ENCODE peak calls at places on chromosomes 5 and 9, in four cellular contexts. One of them, this sample, is unnamed.

GRCh38 chr9:93346240-93347112 is 105.0 kb upstream of the FAM120A start:
- DNase-seq in CD4-positive, CD25-positive, alpha-beta regulatory T cell: no peak
- DNase-seq in RWPE2: no peak
- DNase-seq in A673: no peak
- DNase-seq in this sample: no peak

GRCh38 chr5:112238473-112238872 is 180.6 kb downstream of the EPB41L4A start:
- DNase-seq in A673: no peak
- DNase-seq in CD4-positive, CD25-positive, alpha-beta regulatory T cell: no peak
- DNase-seq in RWPE2: no peak
- DNase-seq in this sample: no peak

GRCh38 chr5:138241688-138242547 is 28.8 kb upstream of the CDC23 start:
- DNase-seq in CD4-positive, CD25-positive, alpha-beta regulatory T cell: peak; percentile 13
- DNase-seq in A673: no peak
- DNase-seq in RWPE2: no peak
- DNase-seq in this sample: peak; percentile 83

GRCh38 chr9:35871514-35871913 is 1.3 kb upstream of the OR13J1 start:
- DNase-seq in RWPE2: no peak
- DNase-seq in A673: no peak
- DNase-seq in CD4-positive, CD25-positive, alpha-beta regulatory T cell: no peak
- DNase-seq in this sample: no peak

GRCh38 chr9:13139641-13140171 is 139.8 kb downstream of the MPDZ start:
- DNase-seq in RWPE2: no peak
- DNase-seq in CD4-positive, CD25-positive, alpha-beta regulatory T cell: no peak
- DNase-seq in A673: peak; percentile 79
- DNase-seq in this sample: no peak

GRCh38 chr9:134917431-134918373 is at the start of gene FCN1:
- DNase-seq in A673: peak; percentile 29
- DNase-seq in RWPE2: no peak
- DNase-seq in CD4-positive, CD25-positive, alpha-beta regulatory T cell: no peak
- DNase-seq in this sample: peak; percentile 75

GRCh38 chr5:6362846-6363245 is 15.5 kb downstream of the MED10 start:
- DNase-seq in A673: no peak
- DNase-seq in CD4-positive, CD25-positive, alpha-beta regulatory T cell: no peak
- DNase-seq in RWPE2: no peak
- DNase-seq in this sample: no peak

GRCh38 chr5:168916266-168916665 is 337.1 kb upstream of the PANK3 start:
- DNase-seq in CD4-positive, CD25-positive, alpha-beta regulatory T cell: no peak
- DNase-seq in A673: no peak
- DNase-seq in RWPE2: no peak
- DNase-seq in this sample: peak; percentile 83

GRCh38 chr5:90096415-90097081 is 313.0 kb downstream of the CETN3 start:
- DNase-seq in RWPE2: peak; percentile 93
- DNase-seq in A673: peak; percentile 66
- DNase-seq in CD4-positive, CD25-positive, alpha-beta regulatory T cell: no peak
- DNase-seq in this sample: no peak

GRCh38 chr5:176730815-176731475 is 79.4 kb upstream of the UNC5A start:
- DNase-seq in A673: no peak
- DNase-seq in CD4-positive, CD25-positive, alpha-beta regulatory T cell: no peak
- DNase-seq in RWPE2: peak; percentile 6
- DNase-seq in this sample: peak; percentile 35

GRCh38 chr5:55691265-55692105 is 20.6 kb downstream of the SLC38A9 start:
- DNase-seq in RWPE2: no peak
- DNase-seq in CD4-positive, CD25-positive, alpha-beta regulatory T cell: peak; percentile 47
- DNase-seq in A673: peak; percentile 77
- DNase-seq in this sample: no peak

GRCh38 chr5:59616413-59616812 is 277.1 kb downstream of the PDE4D start:
- DNase-seq in RWPE2: no peak
- DNase-seq in CD4-positive, CD25-positive, alpha-beta regulatory T cell: no peak
- DNase-seq in A673: no peak
- DNase-seq in this sample: no peak

GRCh38 chr5:100905259-100905914 is 2.3 kb upstream of the ST8SIA4 start:
- DNase-seq in A673: no peak
- DNase-seq in CD4-positive, CD25-positive, alpha-beta regulatory T cell: peak; percentile 16
- DNase-seq in RWPE2: no peak
- DNase-seq in this sample: no peak

GRCh38 chr9:68949271-68950000 is 64.5 kb downstream of the PRKACG start:
- DNase-seq in RWPE2: no peak
- DNase-seq in CD4-positive, CD25-positive, alpha-beta regulatory T cell: peak; percentile 22
- DNase-seq in A673: peak; percentile 44
- DNase-seq in this sample: no peak

GRCh38 chr5:51131266-51131665 is 252.0 kb upstream of the ISL1 start:
- DNase-seq in A673: no peak
- DNase-seq in RWPE2: no peak
- DNase-seq in CD4-positive, CD25-positive, alpha-beta regulatory T cell: no peak
- DNase-seq in this sample: no peak

GRCh38 chr9:979983-980382 is 3.5 kb downstream of the DMRT3 start:
- DNase-seq in CD4-positive, CD25-positive, alpha-beta regulatory T cell: no peak
- DNase-seq in A673: no peak
- DNase-seq in RWPE2: no peak
- DNase-seq in this sample: no peak

GRCh38 chr5:123626051-123626450 is 114.1 kb downstream of the CSNK1G3 start:
- DNase-seq in A673: no peak
- DNase-seq in RWPE2: no peak
- DNase-seq in CD4-positive, CD25-positive, alpha-beta regulatory T cell: no peak
- DNase-seq in this sample: no peak

GRCh38 chr5:123628860-123629544 is 117.0 kb downstream of the CSNK1G3 start:
- DNase-seq in CD4-positive, CD25-positive, alpha-beta regulatory T cell: no peak
- DNase-seq in A673: no peak
- DNase-seq in RWPE2: no peak
- DNase-seq in this sample: peak; percentile 61
- H3K9me3 ChIP-seq in CD4-positive, CD25-positive, alpha-beta regulatory T cell: peaks cover 14% of the 10 kb centered on the region
- H3K9me3 ChIP-seq in A673: peaks cover 11% of the 10 kb centered on the region
- H3K9me3 ChIP-seq in RWPE2: peaks cover 10% of the 10 kb centered on the region
- H3K9me3 ChIP-seq in this sample: peaks cover 6% of the 10 kb centered on the region

DNA sequence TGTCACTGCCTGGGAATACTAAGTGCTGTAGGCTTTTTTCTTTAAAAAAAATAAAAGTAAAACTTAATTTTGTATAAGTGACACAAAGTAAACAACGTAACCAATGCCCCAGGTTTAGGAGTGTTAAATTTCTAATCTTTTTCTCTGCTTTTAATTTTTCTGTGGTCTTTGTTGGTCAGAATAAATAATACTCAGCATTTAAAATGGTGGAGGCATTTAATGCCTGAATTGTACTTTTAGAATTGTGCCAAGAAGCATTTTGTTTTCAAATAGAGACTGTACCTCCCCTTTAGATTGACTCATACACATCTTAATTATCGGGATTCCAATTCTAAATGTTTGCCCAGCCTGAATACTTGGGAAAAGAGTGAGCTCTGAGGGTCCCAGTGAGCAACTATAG is 1.6 kb downstream of the DMXL1 start:
- DNase-seq in A673: no peak
- DNase-seq in CD4-positive, CD25-positive, alpha-beta regulatory T cell: no peak
- DNase-seq in RWPE2: no peak
- DNase-seq in this sample: no peak
- H3K4me3 ChIP-seq in A673: peak overlapping the region; percentile 97
- H3K4me3 ChIP-seq in CD4-positive, CD25-positive, alpha-beta regulatory T cell: peak overlapping the region; percentile 73
- H3K4me3 ChIP-seq in RWPE2: peak overlapping the region; percentile 75
- H3K4me3 ChIP-seq in this sample: peak overlapping the region; percentile 81

GRCh38 chr5:81093536-81094196 is 133.5 kb downstream of the RASGRF2 start:
- DNase-seq in A673: no peak
- DNase-seq in RWPE2: no peak
- DNase-seq in CD4-positive, CD25-positive, alpha-beta regulatory T cell: no peak
- DNase-seq in this sample: no peak
- H3K4me1 ChIP-seq in A673: peaks cover 3% of the 10 kb centered on the region
- H3K4me1 ChIP-seq in RWPE2: no peaks in the 10 kb centered on the region
- H3K4me1 ChIP-seq in CD4-positive, CD25-positive, alpha-beta regulatory T cell: no peaks in the 10 kb centered on the region
- H3K4me1 ChIP-seq in this sample: no peaks in the 10 kb centered on the region

GRCh38 chr5:179166886-179167841 is 107.0 kb downstream of the ZNF354C start:
- DNase-seq in RWPE2: peak; percentile 65
- DNase-seq in A673: peak; percentile 51
- DNase-seq in CD4-positive, CD25-positive, alpha-beta regulatory T cell: peak; percentile 51
- DNase-seq in this sample: peak; percentile 87
- H3K9me3 ChIP-seq in RWPE2: peaks cover 8% of the 10 kb centered on the region
- H3K9me3 ChIP-seq in A673: no peaks in the 10 kb centered on the region
- H3K9me3 ChIP-seq in CD4-positive, CD25-positive, alpha-beta regulatory T cell: no peaks in the 10 kb centered on the region
- H3K9me3 ChIP-seq in this sample: peaks cover 6% of the 10 kb centered on the region

GRCh38 chr5:56829137-56829536 is 13.8 kb downstream of the MAP3K1 start:
- DNase-seq in CD4-positive, CD25-positive, alpha-beta regulatory T cell: peak; percentile 48
- DNase-seq in A673: no peak
- DNase-seq in RWPE2: no peak
- DNase-seq in this sample: peak; percentile 67
- H3K4me3 ChIP-seq in CD4-positive, CD25-positive, alpha-beta regulatory T cell: peak overlapping the region; percentile 87
- H3K4me3 ChIP-seq in A673: no peak overlapping the region
- H3K4me3 ChIP-seq in RWPE2: no peak overlapping the region
- H3K4me3 ChIP-seq in this sample: no peak overlapping the region

GRCh38 chr9:136307215-136307750 is 3.4 kb upstream of the CCDC187 start:
- DNase-seq in A673: no peak
- DNase-seq in RWPE2: no peak
- DNase-seq in CD4-positive, CD25-positive, alpha-beta regulatory T cell: no peak
- DNase-seq in this sample: no peak
- H3K4me1 ChIP-seq in A673: peaks cover 16% of the 10 kb centered on the region
- H3K4me1 ChIP-seq in RWPE2: no peaks in the 10 kb centered on the region
- H3K4me1 ChIP-seq in CD4-positive, CD25-positive, alpha-beta regulatory T cell: peaks cover 15% of the 10 kb centered on the region
- H3K4me1 ChIP-seq in this sample: peaks cover 58% of the 10 kb centered on the region

GRCh38 chr5:1085391-1085790 is 26.5 kb downstream of the SLC12A7 start:
- DNase-seq in CD4-positive, CD25-positive, alpha-beta regulatory T cell: no peak
- DNase-seq in A673: no peak
- DNase-seq in RWPE2: no peak
- DNase-seq in this sample: no peak

GRCh38 chr5:1087428-1087827 is 24.4 kb downstream of the SLC12A7 start:
- DNase-seq in RWPE2: no peak
- DNase-seq in A673: no peak
- DNase-seq in CD4-positive, CD25-positive, alpha-beta regulatory T cell: no peak
- DNase-seq in this sample: no peak

GRCh38 chr5:1088031-1088430 is 23.8 kb downstream of the SLC12A7 start:
- DNase-seq in A673: no peak
- DNase-seq in RWPE2: no peak
- DNase-seq in CD4-positive, CD25-positive, alpha-beta regulatory T cell: no peak
- DNase-seq in this sample: no peak

GRCh38 chr5:1086137-1086536 is 25.7 kb downstream of the SLC12A7 start:
- DNase-seq in A673: no peak
- DNase-seq in CD4-positive, CD25-positive, alpha-beta regulatory T cell: no peak
- DNase-seq in RWPE2: no peak
- DNase-seq in this sample: no peak

DNA sequence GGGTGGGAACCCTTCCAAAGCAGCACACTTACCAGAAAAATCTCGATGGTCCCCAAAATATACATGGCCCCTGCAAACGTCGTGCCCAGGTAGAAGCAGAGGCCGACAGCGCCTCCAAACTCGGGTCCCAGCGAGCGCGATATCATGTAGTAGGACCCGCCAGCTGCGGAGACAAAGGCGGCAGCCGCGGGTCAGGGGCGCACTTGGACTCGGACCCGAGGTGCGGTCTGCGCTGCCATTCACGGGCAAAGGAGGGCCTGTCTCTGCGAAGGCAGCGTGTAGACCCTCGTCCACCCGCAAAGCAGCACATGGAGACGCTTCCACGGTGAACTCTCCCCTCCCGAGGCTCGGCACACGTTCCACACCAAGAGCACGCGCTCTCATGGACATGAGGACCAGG is 25.0 kb downstream of the SLC12A7 start:
- DNase-seq in A673: no peak
- DNase-seq in CD4-positive, CD25-positive, alpha-beta regulatory T cell: no peak
- DNase-seq in RWPE2: no peak
- DNase-seq in this sample: no peak
- H3K9me3 ChIP-seq in A673: no peaks in the 10 kb centered on the region
- H3K9me3 ChIP-seq in CD4-positive, CD25-positive, alpha-beta regulatory T cell: no peaks in the 10 kb centered on the region
- H3K9me3 ChIP-seq in RWPE2: no peaks in the 10 kb centered on the region
- H3K9me3 ChIP-seq in this sample: no peaks in the 10 kb centered on the region

DNA sequence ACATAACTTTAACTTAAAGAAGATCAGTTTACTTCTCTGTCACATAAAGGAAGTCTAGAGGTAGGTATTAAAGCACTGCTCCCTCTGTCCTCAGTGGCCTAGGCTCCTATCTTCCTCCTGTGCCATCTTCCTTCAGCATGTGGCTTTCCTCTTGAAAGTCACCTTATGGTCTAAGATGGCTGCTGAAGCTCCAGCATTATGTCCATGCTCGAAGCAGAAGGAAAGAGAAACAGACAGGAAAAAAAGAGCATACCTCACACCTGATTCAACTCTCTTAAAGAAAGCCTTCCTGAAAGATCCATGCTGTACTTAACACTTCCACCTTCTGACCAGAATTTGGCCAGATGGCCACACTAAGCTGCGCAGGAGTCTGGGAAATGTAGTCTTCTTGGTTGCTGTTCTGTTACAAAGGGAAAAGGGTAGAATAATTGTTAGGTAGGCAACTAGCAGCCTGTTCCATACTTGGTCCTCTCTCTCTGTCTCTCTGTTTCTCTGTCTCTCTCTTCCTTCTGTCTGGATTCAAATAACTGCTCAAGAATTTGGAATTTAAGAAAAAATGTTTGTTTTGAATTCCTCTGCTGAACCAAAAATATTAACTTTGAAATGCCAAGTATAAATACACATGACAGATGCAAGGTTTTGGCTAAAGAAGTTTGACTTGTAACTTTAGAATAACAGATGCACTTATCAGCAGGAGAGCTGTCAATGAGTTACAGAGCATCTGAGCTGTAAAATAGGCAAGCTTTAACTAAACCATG is 15.9 kb downstream of the TMEM174 start:
- DNase-seq in RWPE2: no peak
- DNase-seq in A673: no peak
- DNase-seq in CD4-positive, CD25-positive, alpha-beta regulatory T cell: no peak
- DNase-seq in this sample: no peak
- H3K4me3 ChIP-seq in RWPE2: no peak overlapping the region
- H3K4me3 ChIP-seq in A673: no peak overlapping the region
- H3K4me3 ChIP-seq in CD4-positive, CD25-positive, alpha-beta regulatory T cell: no peak overlapping the region
- H3K4me3 ChIP-seq in this sample: no peak overlapping the region

GRCh38 chr9:131700765-131701433 is 39.0 kb downstream of the RAPGEF1 start:
- DNase-seq in A673: no peak
- DNase-seq in CD4-positive, CD25-positive, alpha-beta regulatory T cell: no peak
- DNase-seq in RWPE2: no peak
- DNase-seq in this sample: no peak
- H3K4me1 ChIP-seq in A673: peaks cover 44% of the 10 kb centered on the region
- H3K4me1 ChIP-seq in CD4-positive, CD25-positive, alpha-beta regulatory T cell: peaks cover 37% of the 10 kb centered on the region
- H3K4me1 ChIP-seq in RWPE2: peaks cover 27% of the 10 kb centered on the region
- H3K4me1 ChIP-seq in this sample: peaks cover 97% of the 10 kb centered on the region

GRCh38 chr5:36017004-36017403 is 25.8 kb upstream of the UGT3A1 start:
- DNase-seq in CD4-positive, CD25-positive, alpha-beta regulatory T cell: no peak
- DNase-seq in A673: no peak
- DNase-seq in RWPE2: no peak
- DNase-seq in this sample: no peak
- H3K9me3 ChIP-seq in CD4-positive, CD25-positive, alpha-beta regulatory T cell: peaks cover 4% of the 10 kb centered on the region
- H3K9me3 ChIP-seq in A673: peaks cover 11% of the 10 kb centered on the region
- H3K9me3 ChIP-seq in RWPE2: no peaks in the 10 kb centered on the region
- H3K9me3 ChIP-seq in this sample: peaks cover 45% of the 10 kb centered on the region